ENCODE peak calls at places on chromosomes 5 and 9, in seven cellular contexts. J is tibial nerve; A is PC-9; F is naive thymus-derived CD4-positive, alpha-beta T cell; V is CD4-positive, CD25-positive, alpha-beta regulatory T cell; S is IMR-90; Z is H9. D is an unnamed sample. For H3K4me1 and H3K27me3, the result is how much of the 10 kb centered on the place peaks cover.

GRCh38 chr5:110851357-110851756 is 112.5 kb downstream of the SLC25A46 start:
- DNase-seq in F (no peak), S (peak), A (no peak), V (no peak), Z (no peak), J (no peak), D (no peak)

GRCh38 chr9:1098551-1098950 is 48.4 kb downstream of the DMRT2 start:
- DNase-seq in S (no peak), J (no peak), A (no peak), V (no peak), F (no peak), Z (no peak), D (no peak)

GRCh38 chr5:138653502-138653901 is 78.3 kb upstream of the HSPA9 start:
- DNase-seq in A (peak), F (no peak), J (no peak), V (no peak), S (peak), Z (no peak), D (no peak)

GRCh38 chr5:64742821-64743220 is 25.7 kb downstream of the SREK1IP1 start:
- DNase-seq in Z (no peak), A (no peak), J (no peak), V (no peak), S (peak), F (no peak), D (no peak)

GRCh38 chr5:41980870-41981269 is 55.8 kb downstream of the FBXO4 start:
- DNase-seq in V (no peak), A (no peak), Z (no peak), F (no peak), S (no peak), J (no peak), D (no peak)

GRCh38 chr5:66807743-66808142 is 211.6 kb downstream of the MAST4 start:
- DNase-seq in V (no peak), S (peak), J (peak), Z (no peak), A (peak), F (no peak), D (no peak)

GRCh38 chr5:146020100-146020499 is 83.7 kb downstream of the SH3RF2 start:
- DNase-seq in F (no peak), Z (no peak), S (no peak), A (no peak), J (no peak), V (no peak), D (no peak)

GRCh38 chr5:53063791-53064190 is 45.8 kb downstream of the MOCS2 start:
- DNase-seq in J (no peak), F (no peak), V (no peak), S (no peak), A (no peak), Z (no peak), D (no peak)

GRCh38 chr9:33446507-33447403 is 638 bp downstream of the AQP3 start:
- DNase-seq in V (peak), F (peak), A (no peak), S (peak), Z (no peak), J (no peak), D (peak)

GRCh38 chr5:148471379-148471778 is 87.6 kb downstream of the FBXO38 start:
- DNase-seq in A (no peak), J (no peak), S (peak), F (no peak), Z (no peak), V (no peak), D (no peak)

GRCh38 chr9:35756743-35757526 is 2.9 kb upstream of the MSMP start:
- DNase-seq in S (no peak), F (peak), V (peak), A (peak), Z (peak), J (no peak), D (peak)

GRCh38 chr5:61817472-61818326 is 485.6 kb downstream of the ZSWIM6 start:
- DNase-seq in S (peak), Z (peak), F (no peak), J (peak), V (no peak), A (peak), D (peak)

GRCh38 chr9:13942695-13943094 is 371.2 kb downstream of the NFIB start:
- DNase-seq in S (peak), A (peak), J (no peak), F (no peak), V (no peak), Z (no peak), D (no peak)

GRCh38 chr5:5200133-5200532 is 60.0 kb downstream of the ADAMTS16 start:
- DNase-seq in Z (no peak), S (no peak), F (no peak), V (no peak), A (no peak), J (no peak), D (no peak)

GRCh38 chr9:79946718-79947117 is 375.0 kb downstream of the TLE4 start:
- DNase-seq in J (peak), F (no peak), Z (no peak), V (no peak), S (peak), A (no peak), D (no peak)

GRCh38 chr5:142601432-142601831 is 84.5 kb downstream of the FGF1 start:
- DNase-seq in F (no peak), Z (no peak), J (no peak), V (no peak), A (no peak), S (no peak), D (no peak)

GRCh38 chr9:29449294-29449693 is 1876.0 kb upstream of the C9orf72 start:
- DNase-seq in J (no peak), F (no peak), A (no peak), Z (no peak), S (no peak), V (no peak), D (no peak)

GRCh38 chr5:132458651-132459030 is 31.9 kb downstream of the IRF1 start:
- DNase-seq in J (no peak), S (peak), F (no peak), Z (no peak), V (no peak), A (no peak), D (no peak)
- H3K4me1 ChIP-seq in J (half or more), S (under half), F (half or more), Z (under half), V (half or more), A (under half), D (under half)

GRCh38 chr5:17147225-17148120 is 70.0 kb upstream of the BASP1 start:
- DNase-seq in S (peak), V (no peak), Z (peak), A (no peak), F (no peak), J (no peak), D (no peak)

GRCh38 chr5:17151686-17152085 is 65.7 kb upstream of the BASP1 start:
- DNase-seq in A (no peak), Z (peak), V (no peak), J (no peak), F (no peak), S (peak), D (no peak)

GRCh38 chr5:17148481-17148880 is 69.0 kb upstream of the BASP1 start:
- DNase-seq in A (no peak), V (no peak), S (peak), J (no peak), Z (no peak), F (no peak), D (no peak)

GRCh38 chr5:17149786-17150185 is 67.6 kb upstream of the BASP1 start:
- DNase-seq in F (no peak), S (no peak), A (no peak), Z (no peak), V (no peak), J (no peak), D (no peak)

DNA sequence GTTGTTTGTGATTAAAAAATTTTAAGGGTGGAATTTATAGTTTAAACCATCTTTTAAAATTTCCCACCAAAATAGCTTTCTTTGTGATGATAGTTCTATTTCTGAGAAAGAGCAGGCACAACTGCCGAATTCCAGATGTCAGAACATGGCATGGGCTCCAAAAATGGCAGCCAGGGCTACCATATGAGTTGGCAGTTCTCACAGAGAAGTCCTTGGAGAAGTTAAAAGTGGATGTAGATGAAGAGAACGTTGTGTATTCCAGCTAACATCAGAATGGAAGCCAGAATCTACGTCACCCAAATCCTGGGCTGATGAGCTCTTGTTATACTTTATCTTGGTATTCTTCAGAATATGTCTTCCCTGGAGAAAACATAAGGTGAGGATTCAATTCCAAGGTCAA is 66.9 kb upstream of the BASP1 start:
- DNase-seq in J (no peak), V (no peak), F (no peak), S (no peak), A (no peak), Z (no peak), D (no peak)
- H3K27ac ChIP-seq in J (no peak), V (no peak), F (no peak), S (no peak), A (no peak), Z (no peak), D (no peak)

GRCh38 chr5:55225346-55225745 is 1.8 kb downstream of the MCIDAS start:
- DNase-seq in V (no peak), F (no peak), S (no peak), A (no peak), J (no peak), Z (no peak), D (no peak)
- H3K27me3 ChIP-seq in V (half or more), F (half or more), S (half or more), A (under half), J (under half), Z (half or more), D (under half)

GRCh38 chr9:37035472-37036236 is 1.6 kb upstream of the PAX5 start:
- DNase-seq in F (no peak), Z (peak), S (no peak), J (no peak), V (no peak), A (no peak), D (no peak)
- H3K4me1 ChIP-seq in F (under half), Z (under half), S (under half), J (under half), V (under half), A (under half), D (under half)

GRCh38 chr9:132797861-132798659 is 80.0 kb downstream of the AK8 start:
- DNase-seq in J (peak), Z (no peak), V (no peak), F (no peak), A (no peak), S (no peak), D (no peak)

GRCh38 chr9:132802121-132802795 is 75.8 kb downstream of the AK8 start:
- DNase-seq in J (no peak), V (no peak), S (no peak), Z (no peak), A (no peak), F (no peak), D (no peak)

GRCh38 chr9:132800038-132800648 is 77.9 kb downstream of the AK8 start:
- DNase-seq in F (peak), V (peak), Z (peak), J (peak), S (peak), A (peak), D (peak)

GRCh38 chr9:132801659-132802058 is 76.4 kb downstream of the AK8 start:
- DNase-seq in J (no peak), F (no peak), A (no peak), V (no peak), Z (no peak), S (no peak), D (no peak)

DNA sequence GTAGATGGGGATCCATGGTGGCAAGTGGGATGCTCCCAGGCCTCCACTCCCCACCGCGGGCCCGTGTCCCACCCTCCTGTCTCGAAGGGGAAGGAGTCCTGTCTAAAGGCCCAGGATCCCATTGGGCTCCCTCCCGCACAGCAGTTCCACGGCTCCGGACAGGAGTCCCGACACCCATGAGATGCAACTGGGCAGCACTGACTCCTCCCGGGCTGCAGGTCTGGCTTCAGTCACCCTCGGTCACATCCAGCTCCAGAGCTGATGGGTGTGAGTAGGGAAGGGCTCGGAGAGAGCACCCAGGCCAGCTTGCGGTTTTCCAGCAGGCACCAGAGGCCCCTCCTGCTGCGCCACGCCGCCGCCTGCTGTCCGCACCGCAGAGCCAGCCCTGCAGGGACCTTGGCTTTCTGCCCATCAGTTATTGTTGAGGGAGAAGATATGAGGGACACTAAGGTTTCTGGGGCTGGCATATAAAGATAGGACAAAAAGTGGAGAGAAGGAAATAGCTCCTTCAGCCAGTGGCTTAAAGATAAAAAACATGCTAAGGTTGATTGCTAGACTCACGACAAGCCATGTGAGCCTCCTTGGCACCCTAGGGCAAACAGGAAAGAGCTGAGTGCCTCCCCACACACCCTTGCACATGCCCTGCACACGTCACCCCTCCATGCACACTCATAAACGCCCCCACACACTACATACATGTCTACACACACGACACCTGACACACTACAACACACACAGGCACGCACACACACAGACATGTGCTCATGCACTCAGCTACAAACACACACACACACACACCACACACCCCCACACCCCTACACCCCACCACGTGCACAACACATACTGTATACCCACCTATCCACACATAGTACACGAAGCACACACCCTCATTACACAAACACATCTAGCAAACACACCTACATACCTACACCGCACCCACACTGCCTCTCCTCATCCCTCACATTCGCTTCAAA is 79.0 kb downstream of the AK8 start:
- DNase-seq in Z (peak), A (peak), F (no peak), V (no peak), J (peak), S (no peak), D (peak)
- H3K27ac ChIP-seq in Z (no peak), A (no peak), F (no peak), V (no peak), J (peak), S (no peak), D (peak)

GRCh38 chr5:139969318-139969717 is 73.8 kb downstream of the NRG2 start:
- DNase-seq in F (no peak), A (no peak), J (no peak), Z (no peak), V (no peak), S (no peak), D (no peak)

GRCh38 chr5:139974661-139975060 is 68.4 kb downstream of the NRG2 start:
- DNase-seq in J (no peak), F (no peak), S (no peak), A (no peak), Z (peak), V (no peak), D (peak)

GRCh38 chr5:139967353-139967752 is 75.7 kb downstream of the NRG2 start:
- DNase-seq in A (no peak), V (no peak), Z (no peak), S (no peak), F (no peak), J (no peak), D (no peak)

GRCh38 chr5:139968547-139969261 is 74.4 kb downstream of the NRG2 start:
- DNase-seq in Z (peak), A (peak), J (peak), V (peak), S (peak), F (peak), D (peak)

DNA sequence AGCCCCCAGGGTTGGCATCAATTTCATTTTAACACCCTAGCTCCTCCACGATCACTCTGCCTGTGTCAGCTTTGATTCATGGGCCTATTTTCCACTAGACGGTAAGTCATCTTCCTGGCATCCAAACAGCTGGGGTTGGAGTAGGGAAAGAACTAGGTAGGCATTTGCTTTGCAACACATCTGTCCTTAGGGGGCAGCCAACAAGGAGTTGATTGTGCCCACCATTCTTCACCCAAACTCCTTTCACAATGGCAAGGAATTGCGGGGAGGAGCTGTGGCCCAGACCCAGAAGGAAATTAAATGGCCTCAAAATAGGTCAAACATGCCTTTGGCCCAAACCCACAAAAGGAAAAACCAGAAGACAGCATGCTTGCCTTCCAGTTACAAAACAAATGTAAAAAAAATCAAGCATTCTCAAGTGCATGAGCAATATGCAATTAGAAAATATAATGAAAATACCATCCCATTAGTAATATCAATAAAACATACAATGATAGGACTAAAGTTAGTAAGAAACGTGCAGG is 71.8 kb downstream of the NRG2 start:
- DNase-seq in Z (no peak), A (no peak), F (no peak), V (no peak), S (no peak), J (no peak), D (no peak)
- H3K27me3 ChIP-seq in Z (under half), A (under half), F (under half), V (under half), S (under half), J (under half), D (under half)

GRCh38 chr5:177369913-177370487 is 12.3 kb downstream of the RGS14 start:
- DNase-seq in F (no peak), J (no peak), A (no peak), V (no peak), S (no peak), Z (no peak), D (no peak)
- H3K4me1 ChIP-seq in F (under half), J (under half), A (under half), V (half or more), S (under half), Z (under half), D (under half)

DNA sequence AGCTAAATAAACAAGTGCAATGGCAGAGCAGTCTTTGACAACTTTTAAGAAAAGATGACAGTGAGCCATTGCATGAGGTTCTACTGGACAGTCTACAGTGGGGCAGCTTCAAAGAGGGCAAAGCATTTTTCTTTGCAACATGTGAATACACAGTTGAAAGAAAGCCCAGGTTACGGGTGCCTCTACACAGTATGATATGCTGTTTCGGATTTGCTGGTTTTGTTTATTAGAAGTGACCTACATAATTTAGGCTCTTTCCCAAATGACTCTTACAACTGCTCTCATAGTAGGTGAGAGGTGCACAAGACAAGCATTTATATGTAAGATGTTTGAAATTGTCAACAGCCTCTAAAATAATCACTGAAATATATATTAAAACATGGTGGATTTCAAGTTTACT is 62.4 kb downstream of the MEF2C start:
- DNase-seq in J (no peak), V (no peak), F (no peak), S (no peak), Z (no peak), A (no peak), D (no peak)
- H3K27ac ChIP-seq in J (no peak), V (no peak), F (no peak), S (no peak), Z (no peak), A (no peak), D (no peak)

D was measured in right cardiac atrium.